ENCODE peak calls at places on chromosome 15, in five cellular contexts. L, E, M, Y and N are unnamed samples.

GRCh38 chr15:100995471-100996430 is 76.6 kb downstream of the LRRK1 start:
- DNase-seq in Y (no peak), L (no peak), E (no peak), M (no peak), N (no peak)

GRCh38 chr15:85910796-85911195 is 116.1 kb upstream of the KLHL25 start:
- DNase-seq in M (no peak), Y (no peak), L (no peak), E (no peak), N (peak; percentile 54)

GRCh38 chr15:72057548-72058091 is 60.3 kb downstream of the MYO9A start:
- DNase-seq in E (no peak), L (no peak), Y (no peak), M (no peak), N (no peak)

GRCh38 chr15:52256366-52256765 is 39.2 kb downstream of the MYO5C start:
- DNase-seq in Y (peak; percentile 73), E (peak; percentile 51), L (peak; percentile 54), M (peak; percentile 64), N (peak; percentile 62)

GRCh38 chr15:101614001-101614585 is 38.1 kb downstream of the TM2D3 start:
- DNase-seq in L (no peak), E (no peak), Y (no peak), M (no peak), N (no peak)

GRCh38 chr15:43735402-43735801 is 10.8 kb upstream of the PDIA3 start:
- DNase-seq in Y (no peak), M (no peak), L (no peak), E (no peak), N (no peak)

GRCh38 chr15:79124388-79124787 is 33.8 kb upstream of the RASGRF1 start:
- DNase-seq in Y (no peak), E (no peak), M (no peak), L (no peak), N (no peak)

GRCh38 chr15:33148129-33148850 is 46.2 kb downstream of the FMN1 start:
- DNase-seq in E (no peak), Y (no peak), M (no peak), L (no peak), N (no peak)

GRCh38 chr15:95709959-95710695 is 620.4 kb upstream of the NR2F2 start:
- DNase-seq in E (no peak), Y (no peak), L (no peak), M (no peak), N (no peak)

GRCh38 chr15:58387130-58387529 is 44.7 kb upstream of the LIPC start:
- DNase-seq in Y (peak; percentile 49), M (no peak), E (no peak), L (no peak), N (no peak)

GRCh38 chr15:39232512-39232911 is 348.4 kb upstream of the THBS1 start:
- DNase-seq in Y (peak; percentile 96), M (no peak), L (no peak), E (no peak), N (no peak)

GRCh38 chr15:70081612-70082011 is 16.1 kb downstream of the TLE3 start:
- DNase-seq in Y (no peak), M (no peak), L (no peak), E (no peak), N (no peak)

GRCh38 chr15:71296032-71296686 is 180.9 kb downstream of the THSD4 start:
- DNase-seq in L (no peak), Y (peak; percentile 85), M (no peak), E (no peak), N (no peak)

GRCh38 chr15:34039506-34040123 is 611 bp upstream of the AVEN start:
- DNase-seq in M (no peak), Y (peak; percentile 12), E (no peak), L (no peak), N (no peak)

GRCh38 chr15:29835301-29835700 is 13.0 kb upstream of the TJP1 start:
- DNase-seq in E (no peak), Y (no peak), L (no peak), M (no peak), N (no peak)

GRCh38 chr15:74614744-74615312 is 808 bp upstream of the CLK3 start:
- DNase-seq in L (peak; percentile 48), M (peak; percentile 75), Y (peak; percentile 79), E (peak; percentile 88), N (peak; percentile 77)

GRCh38 chr15:71800835-71801745 is 9.3 kb upstream of the NR2E3 start:
- DNase-seq in M (peak; percentile 41), Y (peak; percentile 81), E (no peak), L (no peak), N (peak; percentile 29)

GRCh38 chr15:30992465-30992864 is 1.0 kb upstream of the MTMR10 start:
- DNase-seq in E (no peak), Y (no peak), M (no peak), L (no peak), N (no peak)

GRCh38 chr15:90106522-90107117 is 4.4 kb upstream of the IDH2 start:
- DNase-seq in Y (peak; percentile 65), M (peak; percentile 38), E (no peak), L (no peak), N (peak; percentile 54)

GRCh38 chr15:42726114-42726513 is 10.8 kb downstream of the CDAN1 start:
- DNase-seq in M (no peak), L (no peak), E (no peak), Y (no peak), N (no peak)

GRCh38 chr15:80615783-80616391 is 79.2 kb upstream of the ABHD17C start:
- DNase-seq in L (peak; percentile 39), M (peak; percentile 90), E (no peak), Y (peak; percentile 18), N (peak; percentile 82)

GRCh38 chr15:92050220-92050898 is 196.9 kb downstream of the SLCO3A1 start:
- DNase-seq in Y (no peak), L (no peak), E (no peak), M (no peak), N (peak; percentile 30)

GRCh38 chr15:90989040-90989768 is 5.1 kb downstream of the PRC1 start:
- DNase-seq in M (no peak), Y (no peak), L (no peak), E (no peak), N (no peak)

GRCh38 chr15:66816201-66816600 is 114.2 kb downstream of the SMAD6 start:
- DNase-seq in E (no peak), Y (no peak), L (no peak), M (no peak), N (no peak)

GRCh38 chr15:45354711-45355110 is 23.6 kb downstream of the GATM start:
- DNase-seq in Y (no peak), M (no peak), E (no peak), L (no peak), N (no peak)

GRCh38 chr15:57440799-57441198 is 64.5 kb downstream of the CGNL1 start:
- DNase-seq in E (no peak), M (no peak), Y (peak; percentile 76), L (no peak), N (no peak)

GRCh38 chr15:90161946-90162345 is 39.2 kb upstream of the SEMA4B start:
- DNase-seq in M (no peak), Y (no peak), E (no peak), L (no peak), N (no peak)

GRCh38 chr15:46312133-46312740 is 677.4 kb downstream of the SQOR start:
- DNase-seq in Y (peak; percentile 36), M (peak; percentile 66), L (peak; percentile 53), E (no peak), N (peak; percentile 39)

GRCh38 chr15:57646057-57646456 is 54.4 kb downstream of the MYZAP start:
- DNase-seq in M (no peak), E (no peak), L (no peak), Y (no peak), N (no peak)

GRCh38 chr15:78024141-78024567 is 53.4 kb downstream of the TBC1D2B start:
- DNase-seq in L (no peak), E (no peak), Y (no peak), M (peak; percentile 50), N (no peak)

GRCh38 chr15:83250766-83251165 is 33.7 kb downstream of the BNC1 start:
- DNase-seq in Y (no peak), E (no peak), L (no peak), M (no peak), N (no peak)

GRCh38 chr15:52114656-52115055 is 2.1 kb upstream of the BCL2L10 start:
- DNase-seq in Y (no peak), M (no peak), E (no peak), L (no peak), N (no peak)

GRCh38 chr15:60912984-60913697 is 316.0 kb downstream of the RORA start:
- DNase-seq in M (no peak), L (no peak), E (no peak), Y (no peak), N (peak; percentile 73)

GRCh38 chr15:74307827-74308642 is 59.4 kb downstream of the CYP11A1 start:
- DNase-seq in M (peak; percentile 73), E (no peak), Y (peak; percentile 54), L (no peak), N (peak; percentile 40)

GRCh38 chr15:38651328-38652038 is 86.9 kb upstream of the RASGRP1 start:
- DNase-seq in M (no peak), E (no peak), L (no peak), Y (no peak), N (no peak)

GRCh38 chr15:49902791-49903481 is 216.1 kb downstream of the ATP8B4 start:
- DNase-seq in M (no peak), L (no peak), Y (peak; percentile 28), E (no peak), N (no peak)

GRCh38 chr15:58307313-58307961 is 124.4 kb upstream of the LIPC start:
- DNase-seq in E (no peak), Y (peak; percentile 60), L (no peak), M (no peak), N (no peak)

GRCh38 chr15:44716983-44717602 is 5.8 kb downstream of the B2M start:
- DNase-seq in Y (no peak), M (no peak), L (no peak), E (no peak), N (no peak)

GRCh38 chr15:32936283-32936918 is 218.6 kb downstream of the GREM1 start:
- DNase-seq in L (no peak), Y (peak; percentile 58), M (no peak), E (no peak), N (no peak)

GRCh38 chr15:61025746-61026256 is 203.3 kb downstream of the RORA start:
- DNase-seq in M (no peak), E (no peak), L (no peak), Y (no peak), N (no peak)